ENCODE peak calls at places on chromosomes 2 and 18, in five cellular contexts. M, U, B, N and O are unnamed samples.

GRCh38 chr2:95015261-95015918 is 10.1 kb upstream of the MAL start:
- DNase-seq in B (no peak), N (no peak), M (no peak), U (peak), O (no peak)

GRCh38 chr2:70029814-70030409 is 57.4 kb upstream of the PCBP1 start:
- DNase-seq in M (no peak), N (peak), U (no peak), B (no peak), O (peak)

GRCh38 chr2:54065411-54065810 is 50.0 kb upstream of the ACYP2 start:
- DNase-seq in B (peak), N (peak), M (no peak), U (no peak), O (peak)

GRCh38 chr18:79484661-79485621 is 89.2 kb downstream of the NFATC1 start:
- DNase-seq in M (no peak), N (peak), B (peak), U (no peak), O (peak)

GRCh38 chr18:56257215-56257614 is 381.2 kb downstream of the TXNL1 start:
- DNase-seq in N (peak), M (no peak), B (no peak), U (no peak), O (peak)

GRCh38 chr2:143950675-143951074 is 569.2 kb downstream of the ZEB2 start:
- DNase-seq in B (no peak), M (no peak), U (no peak), N (no peak), O (no peak)

GRCh38 chr2:158457092-158457825 is 507 bp downstream of the PKP4 start:
- DNase-seq in B (peak), N (peak), M (peak), U (peak), O (peak)

GRCh38 chr2:49288113-49288710 is 133.9 kb upstream of the FSHR start:
- DNase-seq in N (no peak), M (no peak), B (no peak), U (no peak), O (no peak)